ENCODE peak calls at places on chromosomes 6 and 20, in five cellular contexts. R, X, V, A and L are unnamed samples.

GRCh38 chr20:54646156-54646517 is 170.7 kb downstream of the DOK5 start:
- DNase-seq in R (no peak), X (no peak), A (no peak), V (no peak), L (no peak)

GRCh38 chr20:33871362-33871761 is 60.2 kb downstream of the CHMP4B start:
- DNase-seq in X (no peak), V (no peak), R (no peak), A (no peak), L (no peak)

GRCh38 chr6:76984572-76984971 is 478.7 kb downstream of the HTR1B start:
- DNase-seq in V (no peak), X (no peak), A (no peak), R (no peak), L (no peak)

GRCh38 chr6:114939630-114940029 is 596.8 kb upstream of the HS3ST5 start:
- DNase-seq in R (no peak), X (no peak), V (no peak), A (no peak), L (no peak)

GRCh38 chr6:52307900-52308372 is 23.4 kb upstream of the MCM3 start:
- DNase-seq in A (no peak), R (peak), V (no peak), X (no peak), L (no peak)

GRCh38 chr20:24962182-24962492 is 13.1 kb downstream of the CST7 start:
- DNase-seq in R (no peak), X (no peak), A (no peak), V (peak), L (no peak)

GRCh38 chr20:62244644-62245108 is 6.4 kb downstream of the OSBPL2 start:
- DNase-seq in V (no peak), X (no peak), R (no peak), A (no peak), L (no peak)

GRCh38 chr6:114290864-114291263 is 52.0 kb downstream of the HS3ST5 start:
- DNase-seq in R (no peak), A (no peak), X (no peak), V (no peak), L (no peak)